ENCODE peak calls at places on chromosome 1, in nine cellular contexts. O is MM.1S, J is PC-3, V is HCT116, R is hepatocyte, I is SK-N-SH, W is neural progenitor cell, E is GM23338, A is GM23248. Y is an unnamed sample.

GRCh38 chr1:173393655-173393993 is 83.5 kb upstream of the PRDX6 start:
- DNase-seq in J (no peak), V (no peak), I (no peak), R (no peak), A (peak; percentile 85), E (no peak), O (no peak), W (no peak), Y (no peak)

GRCh38 chr1:53658489-53659230 is 80.3 kb downstream of the GLIS1 start:
- DNase-seq in R (no peak), A (no peak), I (no peak), V (no peak), J (no peak), E (no peak), W (no peak), O (no peak), Y (no peak)

GRCh38 chr1:164760585-164760968 is 201.6 kb downstream of the PBX1 start:
- DNase-seq in V (no peak), I (no peak), A (peak; percentile 73), R (no peak), E (no peak), O (no peak), W (no peak), J (no peak), Y (no peak)

GRCh38 chr1:118266436-118266835 is 81.4 kb upstream of the SPAG17 start:
- DNase-seq in J (peak; percentile 74), I (no peak), R (no peak), W (no peak), O (no peak), E (peak; percentile 9), V (no peak), A (peak; percentile 12), Y (no peak)

GRCh38 chr1:109977657-109978378 is 6.7 kb upstream of the AHCYL1 start:
- DNase-seq in A (peak; percentile 53), V (no peak), O (no peak), J (no peak), W (no peak), E (no peak), I (no peak), R (no peak), Y (no peak)

GRCh38 chr1:41919764-41920397 is 1.2 kb upstream of the HIVEP3 start:
- DNase-seq in J (no peak), A (peak; percentile 47), E (peak; percentile 69), V (no peak), R (peak; percentile 37), I (peak; percentile 85), W (peak; percentile 56), O (peak; percentile 85), Y (no peak)

GRCh38 chr1:54904476-54905048 is 17.6 kb upstream of the DHCR24 start:
- DNase-seq in A (peak; percentile 90), W (no peak), E (no peak), O (no peak), J (peak; percentile 83), R (no peak), V (no peak), I (no peak), Y (no peak)

GRCh38 chr1:246831543-246831942 is 100.2 kb downstream of the AHCTF1 start:
- DNase-seq in E (no peak), J (no peak), R (no peak), V (no peak), A (no peak), I (no peak), O (no peak), W (no peak), Y (no peak)

GRCh38 chr1:179706339-179706941 is 36.7 kb upstream of the FAM163A start:
- DNase-seq in V (peak; percentile 37), J (peak; percentile 54), E (peak; percentile 78), A (peak; percentile 70), I (peak; percentile 56), W (peak; percentile 74), O (peak; percentile 67), R (peak; percentile 80), Y (peak; percentile 70)

GRCh38 chr1:185154912-185155513 is 1.7 kb downstream of the TRMT1L start:
- DNase-seq in V (no peak), E (no peak), A (peak; percentile 53), O (no peak), J (peak; percentile 62), I (no peak), R (peak; percentile 5), W (peak; percentile 3), Y (no peak)

GRCh38 chr1:34292472-34292871 is 115.8 kb downstream of the C1orf94 start:
- DNase-seq in I (no peak), O (no peak), J (no peak), R (no peak), E (peak; percentile 23), W (peak; percentile 65), V (no peak), A (no peak), Y (no peak)

GRCh38 chr1:210917560-210918214 is 216.3 kb downstream of the KCNH1 start:
- DNase-seq in W (peak; percentile 64), J (no peak), I (peak; percentile 63), O (no peak), E (no peak), R (no peak), V (no peak), A (no peak), Y (no peak)

GRCh38 chr1:3319874-3320245 is 134.6 kb upstream of the ARHGEF16 start:
- DNase-seq in R (peak; percentile 85), O (peak; percentile 60), W (peak; percentile 70), E (peak; percentile 82), V (peak; percentile 85), J (peak; percentile 90), I (peak; percentile 72), A (peak; percentile 60), Y (peak; percentile 70)

GRCh38 chr1:62218603-62219002 is 24.0 kb downstream of the L1TD1 start:
- DNase-seq in W (no peak), V (no peak), J (no peak), A (peak; percentile 42), I (no peak), R (no peak), E (no peak), O (no peak), Y (no peak)

DNA sequence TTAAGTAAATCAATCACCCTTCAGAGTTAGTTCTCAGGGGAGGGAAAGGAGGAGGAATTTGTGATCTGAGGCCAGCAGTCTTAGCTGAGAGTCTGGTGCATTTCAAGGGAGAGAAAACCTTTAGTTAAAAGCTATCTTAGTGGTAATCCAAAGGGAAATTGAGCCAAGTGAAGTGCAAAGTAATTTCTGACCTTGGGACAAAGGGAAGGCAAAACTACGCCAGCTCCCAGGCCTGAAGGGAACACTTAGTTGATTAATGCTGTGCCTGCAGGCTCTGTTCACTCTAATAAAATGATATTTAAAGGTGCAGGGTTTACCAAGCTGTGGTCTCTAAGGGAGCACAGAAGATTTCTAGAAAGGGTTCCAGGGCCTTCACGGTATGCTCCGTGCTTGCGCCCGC is 23.1 kb upstream of the FMOD start:
- DNase-seq in A (no peak), W (no peak), J (no peak), V (no peak), I (no peak), E (no peak), O (no peak), R (no peak), Y (no peak)
- TF ChIP-seq EZH2phosphoT487 in A (no peak), W (no peak), J (no peak), V (no peak), I (no peak), E (no peak), O (no peak), R (no peak), Y (no peak)

GRCh38 chr1:46096269-46097148 is 35.9 kb downstream of the PIK3R3 start:
- DNase-seq in O (no peak), J (no peak), W (no peak), I (no peak), E (no peak), R (no peak), V (no peak), A (no peak), Y (peak; percentile 26)
- H3K4me2 ChIP-seq in O (no peak overlapping the region), J (no peak overlapping the region), W (no peak overlapping the region), I (no peak overlapping the region), E (no peak overlapping the region), R (no peak overlapping the region), V (no peak overlapping the region), A (no peak overlapping the region), Y (peak overlapping the region; percentile 3)

DNA sequence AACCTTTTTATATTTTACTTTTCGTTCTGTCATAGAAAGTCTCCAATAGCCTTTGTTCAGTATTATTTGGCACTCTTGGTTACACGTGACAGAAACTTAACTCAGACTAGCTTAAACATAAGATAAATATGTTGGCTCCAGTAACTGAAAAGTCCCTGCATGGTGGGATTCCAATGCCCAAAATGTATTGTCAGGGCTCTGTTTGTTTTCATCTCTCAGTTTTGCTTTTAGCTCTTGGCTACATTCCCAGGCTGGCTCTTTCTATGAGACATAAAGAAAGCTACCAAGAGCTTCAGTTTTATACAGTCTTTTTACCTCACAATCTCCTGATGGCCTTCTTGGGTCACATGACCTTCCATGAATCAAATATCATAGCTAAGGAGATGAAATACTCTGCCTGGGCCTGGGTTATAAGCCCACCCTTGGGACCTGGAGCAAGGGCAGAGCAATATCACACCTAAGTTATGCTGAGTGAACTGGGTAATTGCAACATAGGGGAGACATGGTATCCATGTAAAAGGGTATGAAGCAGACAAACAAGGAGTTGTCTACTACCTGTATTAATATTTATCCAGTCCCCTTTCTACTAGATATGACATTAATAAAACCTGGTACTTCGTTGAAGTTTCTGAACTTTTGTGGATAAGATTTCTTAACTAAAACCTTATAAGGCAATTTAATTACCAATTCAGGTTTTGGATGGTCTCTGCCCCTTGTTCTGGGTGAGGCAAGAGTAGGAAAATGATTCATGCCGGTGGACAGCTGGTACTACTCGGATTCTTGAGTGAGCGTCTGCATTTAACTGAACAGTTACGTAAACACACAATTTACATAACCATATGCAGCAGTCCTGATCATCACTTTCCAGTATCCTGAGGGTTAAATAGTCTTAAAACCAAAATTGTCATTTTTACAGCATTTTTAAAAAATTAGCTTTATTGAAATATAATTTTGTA is 442.3 kb downstream of the GPATCH2 start:
- DNase-seq in V (no peak), I (no peak), J (no peak), R (peak; percentile 34), O (no peak), E (no peak), W (no peak), A (no peak), Y (no peak)
- TF ChIP-seq EZH2phosphoT487 in V (no peak), I (no peak), J (no peak), R (no peak), O (no peak), E (no peak), W (no peak), A (no peak), Y (no peak)

DNA sequence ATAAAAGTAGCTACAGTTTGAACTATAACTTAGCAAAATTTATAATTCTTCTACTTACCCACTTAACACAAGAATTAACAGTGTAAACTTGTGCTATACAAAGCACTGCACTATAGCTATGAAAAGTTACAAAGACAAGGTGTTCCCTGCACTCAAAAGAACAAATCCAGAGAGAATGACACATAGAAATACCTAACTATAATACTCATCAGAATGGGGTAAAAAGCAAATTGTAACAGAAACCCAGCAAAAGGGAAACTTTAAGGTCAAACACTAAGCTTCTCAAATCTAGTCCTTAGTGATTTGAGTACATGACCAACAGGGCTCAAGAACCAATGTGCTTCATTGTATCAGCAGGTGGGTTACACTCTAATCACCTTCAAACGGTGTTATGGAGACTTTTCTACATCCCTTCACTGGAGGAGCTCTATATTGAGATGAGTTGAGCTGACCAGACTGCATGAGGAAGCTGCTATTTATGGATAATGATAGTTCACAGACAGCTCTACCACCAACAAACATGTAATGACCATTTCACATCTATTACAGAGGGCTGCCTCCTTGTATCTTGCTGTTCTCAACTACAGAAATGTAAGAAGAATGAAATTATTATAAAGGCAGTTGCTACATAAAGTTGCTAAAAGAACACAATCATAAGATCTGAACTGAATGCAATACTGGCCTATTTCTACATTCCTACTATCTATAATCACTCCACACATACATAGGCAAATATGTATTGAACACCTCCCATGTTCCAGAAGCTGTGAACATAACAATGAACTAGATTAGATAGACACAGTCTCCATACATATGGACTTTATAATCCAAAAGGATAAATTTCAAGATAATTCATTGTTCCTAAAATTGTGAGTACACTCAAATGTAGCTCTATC is 47.6 kb downstream of the PIK3R3 start:
- DNase-seq in J (peak; percentile 70), V (no peak), W (no peak), I (no peak), O (no peak), R (no peak), A (peak; percentile 58), E (no peak), Y (no peak)
- H3K4me2 ChIP-seq in J (peak overlapping the region; percentile 67), V (peak overlapping the region; percentile 1), W (no peak overlapping the region), I (peak overlapping the region; percentile 41), O (no peak overlapping the region), R (no peak overlapping the region), A (peak overlapping the region; percentile 35), E (no peak overlapping the region), Y (no peak overlapping the region)

Y was measured in OCI-LY7.